ENCODE peak calls at places on chromosomes 7 and 10, in nine cellular contexts. G, M, T, V, I, D, F, C and K are unnamed samples.
A peak's percentile ranks its signal among the peaks of the same experiment; 100 is the strongest.

GRCh38 chr7:148815612-148816011 is 68.5 kb downstream of the EZH2 start:
- DNase-seq in M (no peak), V (no peak), F (no peak), I (no peak), T (no peak), D (no peak), C (no peak), G (no peak), K (no peak)

GRCh38 chr7:152761116-152761748 is 1.7 kb downstream of the ACTR3B start:
- DNase-seq in V (no peak), F (no peak), I (no peak), D (no peak), C (no peak), T (peak; percentile 73), M (no peak), G (no peak), K (no peak)

GRCh38 chr10:85995791-85996190 is 370.8 kb downstream of the GRID1 start:
- DNase-seq in C (no peak), D (peak; percentile 55), M (no peak), V (peak; percentile 39), I (peak; percentile 28), T (peak; percentile 0), F (no peak), G (no peak), K (no peak)

GRCh38 chr7:148699772-148700629 is 1.3 kb downstream of the CUL1 start:
- DNase-seq in M (no peak), C (no peak), V (peak; percentile 23), G (no peak), D (no peak), I (no peak), T (peak; percentile 39), F (no peak), K (peak; percentile 15)

GRCh38 chr10:5710854-5711253 is 26.2 kb downstream of the TASOR2 start:
- DNase-seq in T (no peak), D (no peak), V (no peak), G (no peak), F (no peak), I (no peak), M (no peak), C (no peak), K (no peak)

GRCh38 chr10:45532501-45532900 is 140.1 kb downstream of the ZFAND4 start:
- DNase-seq in V (no peak), T (no peak), M (no peak), F (no peak), C (no peak), D (no peak), G (no peak), I (no peak), K (no peak)

GRCh38 chr10:3578159-3578558 is 206.8 kb downstream of the KLF6 start:
- DNase-seq in F (no peak), G (no peak), I (no peak), D (no peak), V (no peak), T (no peak), C (no peak), M (no peak), K (no peak)

GRCh38 chr7:82810558-82811259 is 352.0 kb downstream of the PCLO start:
- DNase-seq in M (no peak), C (no peak), V (peak; percentile 61), F (no peak), T (peak; percentile 83), G (no peak), D (peak; percentile 78), I (no peak), K (no peak)

GRCh38 chr7:37977243-37977642 is 56.8 kb downstream of the EPDR1 start:
- DNase-seq in M (no peak), D (no peak), T (no peak), I (no peak), C (no peak), F (no peak), G (no peak), V (no peak), K (no peak)

GRCh38 chr10:90732581-90732980 is 125.3 kb downstream of the HTR7 start:
- DNase-seq in G (no peak), M (no peak), T (no peak), I (no peak), V (no peak), F (no peak), C (no peak), D (no peak), K (no peak)

GRCh38 chr10:6838118-6838517 is 258.0 kb upstream of the PRKCQ start:
- DNase-seq in C (no peak), D (no peak), I (no peak), T (no peak), G (no peak), M (no peak), F (no peak), V (no peak), K (no peak)

GRCh38 chr7:121023189-121023588 is 34.7 kb downstream of the CPED1 start:
- DNase-seq in D (no peak), G (no peak), T (no peak), V (no peak), C (no peak), M (no peak), I (no peak), F (no peak), K (no peak)

GRCh38 chr10:10973310-10973709 is 44.4 kb upstream of the CELF2 start:
- DNase-seq in C (no peak), T (no peak), D (no peak), V (no peak), F (no peak), G (no peak), M (no peak), I (no peak), K (no peak)

GRCh38 chr10:76984559-76985443 is 652.8 kb downstream of the KCNMA1 start:
- DNase-seq in T (peak; percentile 79), D (peak; percentile 90), I (peak; percentile 70), M (peak; percentile 69), V (peak; percentile 94), F (peak; percentile 44), C (peak; percentile 7), G (peak; percentile 45), K (peak; percentile 71)

GRCh38 chr10:1374901-1375804 is 319.0 kb downstream of the WDR37 start:
- DNase-seq in I (no peak), C (no peak), F (no peak), G (no peak), T (no peak), D (no peak), M (no peak), V (no peak), K (no peak)